ENCODE peak calls at places on chromosomes 6 and 20, in eight cellular contexts. S is omental fat pad, D is WTC11, B is neural progenitor cell, Q is WERI-Rb-1, Y is foreskin keratinocyte, G is GM12865, T is GM13977. R is an unnamed sample.

GRCh38 chr6:138182939-138183791 is 21.4 kb downstream of the ARFGEF3 start:
- DNase-seq in S (no peak), D (peak; percentile 44), B (peak; percentile 47), Q (no peak), Y (no peak), G (no peak), T (no peak), R (no peak)

GRCh38 chr20:57478176-57478575 is 46.8 kb downstream of the CTCFL start:
- DNase-seq in S (no peak), D (no peak), B (no peak), Q (no peak), Y (no peak), G (no peak), T (no peak), R (no peak)

GRCh38 chr20:39874049-39874893 is 814.8 kb downstream of the MAFB start:
- DNase-seq in S (peak; percentile 50), D (peak; percentile 87), B (peak; percentile 94), Q (peak; percentile 75), Y (peak; percentile 62), G (peak; percentile 87), T (peak; percentile 52), R (no peak)

GRCh38 chr6:78538002-78538401 is 329.3 kb upstream of the IRAK1BP1 start:
- DNase-seq in S (no peak), D (no peak), B (no peak), Q (no peak), Y (peak; percentile 72), G (no peak), T (no peak), R (no peak)

GRCh38 chr6:129140571-129140970 is 257.6 kb downstream of the LAMA2 start:
- DNase-seq in S (no peak), D (no peak), B (no peak), Q (no peak), Y (no peak), G (no peak), T (no peak), R (no peak)

GRCh38 chr6:100504786-100505737 is 40.3 kb upstream of the SIM1 start:
- DNase-seq in S (no peak), D (no peak), B (no peak), Q (no peak), Y (peak; percentile 45), G (peak; percentile 13), T (no peak), R (no peak)

GRCh38 chr20:38723069-38723981 is 961 bp upstream of the SLC32A1 start:
- DNase-seq in S (no peak), D (peak; percentile 39), B (peak; percentile 57), Q (no peak), Y (peak; percentile 35), G (no peak), T (peak; percentile 52), R (peak; percentile 36)

GRCh38 chr6:149306967-149307366 is 10.5 kb upstream of the TAB2 start:
- DNase-seq in S (no peak), D (no peak), B (no peak), Q (no peak), Y (no peak), G (no peak), T (no peak), R (no peak)

GRCh38 chr6:36132221-36132895 is 2.0 kb downstream of the MAPK13 start:
- DNase-seq in S (no peak), D (no peak), B (no peak), Q (peak; percentile 18), Y (no peak), G (no peak), T (no peak), R (no peak)

GRCh38 chr20:45781391-45781931 is 10.2 kb downstream of the WFDC3 start:
- DNase-seq in S (no peak), D (no peak), B (no peak), Q (no peak), Y (peak; percentile 95), G (no peak), T (no peak), R (no peak)

GRCh38 chr6:42378536-42378935 is 73.2 kb downstream of the TRERF1 start:
- DNase-seq in S (no peak), D (no peak), B (no peak), Q (no peak), Y (no peak), G (no peak), T (no peak), R (no peak)

GRCh38 chr6:40894962-40895799 is 143.8 kb downstream of the UNC5CL start:
- DNase-seq in S (no peak), D (peak; percentile 82), B (peak; percentile 79), Q (peak; percentile 81), Y (peak; percentile 45), G (no peak), T (no peak), R (no peak)

GRCh38 chr20:57469418-57470211 is 55.3 kb downstream of the CTCFL start:
- DNase-seq in S (no peak), D (no peak), B (peak; percentile 22), Q (no peak), Y (no peak), G (no peak), T (peak; percentile 36), R (no peak)

GRCh38 chr20:59007758-59008511 is 881 bp upstream of the CTSZ start:
- DNase-seq in S (no peak), D (no peak), B (no peak), Q (no peak), Y (no peak), G (peak; percentile 95), T (peak; percentile 92), R (no peak)

GRCh38 chr20:2006452-2007381 is 12.9 kb upstream of the PDYN start:
- DNase-seq in S (no peak), D (peak; percentile 61), B (peak; percentile 78), Q (peak; percentile 55), Y (peak; percentile 33), G (peak; percentile 50), T (peak; percentile 57), R (no peak)

GRCh38 chr20:35174458-35175216 is 2.8 kb downstream of the PROCR start:
- DNase-seq in S (no peak), D (peak; percentile 80), B (peak; percentile 35), Q (no peak), Y (no peak), G (no peak), T (no peak), R (no peak)

GRCh38 chr6:28543671-28544131 is 18.0 kb downstream of the GPX5 start:
- DNase-seq in S (no peak), D (peak; percentile 44), B (peak; percentile 64), Q (no peak), Y (no peak), G (peak; percentile 48), T (peak; percentile 48), R (peak; percentile 19)

DNA sequence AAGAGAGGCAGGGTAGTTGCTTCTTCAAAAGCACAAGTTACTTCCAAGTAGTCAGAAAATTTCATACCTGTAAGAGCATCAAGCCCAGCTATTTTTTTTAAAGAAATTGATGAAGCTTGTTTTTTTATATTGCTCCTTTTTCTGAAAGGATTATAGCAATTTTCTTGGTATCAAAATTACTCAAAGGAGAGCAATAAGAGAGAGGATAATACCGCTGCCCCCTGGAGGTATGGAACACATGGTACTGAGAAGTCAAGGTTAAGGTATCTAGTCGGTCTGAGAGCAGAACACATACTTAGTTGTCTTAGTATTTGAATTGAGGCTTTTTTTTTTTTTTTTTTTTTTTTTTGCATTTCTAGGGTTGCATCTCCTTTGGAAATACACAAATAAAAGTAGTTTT is 59.4 kb downstream of the ADGRF5 start:
- DNase-seq in S (no peak), D (no peak), B (no peak), Q (no peak), Y (no peak), G (no peak), T (no peak), R (no peak)
- TF ChIP-seq CTCF in S (no peak), D (no peak), B (no peak), Q (no peak), Y (peak; percentile 25), G (no peak), T (no peak), R (no peak)

GRCh38 chr20:235891-236290 is 8.8 kb downstream of the DEFB129 start:
- DNase-seq in S (no peak), D (no peak), B (peak; percentile 25), Q (no peak), Y (peak; percentile 63), G (no peak), T (no peak), R (no peak)
- TF ChIP-seq CTCF in S (no peak), D (no peak), B (peak; percentile 21), Q (peak; percentile 46), Y (peak; percentile 69), G (no peak), T (no peak), R (peak; percentile 28)

DNA sequence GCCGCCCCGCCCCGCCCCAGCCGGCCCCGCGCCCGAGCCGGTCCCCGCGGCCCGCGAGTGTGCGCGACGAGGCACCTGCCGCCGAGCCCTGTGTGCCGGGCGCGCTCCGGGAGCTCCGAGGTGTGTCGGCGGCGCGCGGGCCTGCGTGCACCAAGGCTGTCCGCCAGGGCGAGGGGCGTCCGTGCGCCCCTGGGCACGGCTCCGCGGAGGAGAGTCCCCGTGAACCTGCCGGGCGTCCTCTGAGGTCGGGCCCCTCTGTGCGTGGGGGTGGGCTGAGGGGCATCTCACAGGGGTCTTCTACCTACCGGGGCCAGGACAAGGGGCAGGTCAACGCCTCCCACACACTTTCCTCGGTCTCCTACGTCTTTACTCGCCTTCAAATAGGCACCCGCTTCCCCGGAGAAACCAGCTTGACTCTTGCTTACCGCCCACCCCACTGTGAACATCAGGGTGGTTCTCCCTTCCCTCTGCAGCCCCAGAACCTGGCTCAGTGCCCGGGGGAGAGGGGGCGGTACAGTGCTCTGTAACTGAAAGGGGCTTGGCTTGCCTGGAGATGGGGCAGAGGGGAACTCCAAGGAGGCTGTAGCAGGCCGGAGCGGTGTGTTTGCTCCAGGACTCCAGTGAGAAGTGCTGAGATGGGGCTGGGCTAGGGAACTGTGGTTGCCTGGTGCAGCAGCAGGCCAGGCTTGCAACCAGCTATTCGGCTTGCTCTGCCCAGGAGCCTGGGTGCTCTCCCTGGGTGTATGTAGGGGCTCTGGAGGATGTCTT is at the start of gene SAMD10:
- DNase-seq in S (no peak), D (peak; percentile 53), B (peak; percentile 84), Q (no peak), Y (no peak), G (peak; percentile 89), T (peak; percentile 89), R (no peak)
- TF ChIP-seq CTCF in S (no peak), D (no peak), B (peak; percentile 20), Q (no peak), Y (peak; percentile 2), G (peak; percentile 22), T (no peak), R (no peak)

DNA sequence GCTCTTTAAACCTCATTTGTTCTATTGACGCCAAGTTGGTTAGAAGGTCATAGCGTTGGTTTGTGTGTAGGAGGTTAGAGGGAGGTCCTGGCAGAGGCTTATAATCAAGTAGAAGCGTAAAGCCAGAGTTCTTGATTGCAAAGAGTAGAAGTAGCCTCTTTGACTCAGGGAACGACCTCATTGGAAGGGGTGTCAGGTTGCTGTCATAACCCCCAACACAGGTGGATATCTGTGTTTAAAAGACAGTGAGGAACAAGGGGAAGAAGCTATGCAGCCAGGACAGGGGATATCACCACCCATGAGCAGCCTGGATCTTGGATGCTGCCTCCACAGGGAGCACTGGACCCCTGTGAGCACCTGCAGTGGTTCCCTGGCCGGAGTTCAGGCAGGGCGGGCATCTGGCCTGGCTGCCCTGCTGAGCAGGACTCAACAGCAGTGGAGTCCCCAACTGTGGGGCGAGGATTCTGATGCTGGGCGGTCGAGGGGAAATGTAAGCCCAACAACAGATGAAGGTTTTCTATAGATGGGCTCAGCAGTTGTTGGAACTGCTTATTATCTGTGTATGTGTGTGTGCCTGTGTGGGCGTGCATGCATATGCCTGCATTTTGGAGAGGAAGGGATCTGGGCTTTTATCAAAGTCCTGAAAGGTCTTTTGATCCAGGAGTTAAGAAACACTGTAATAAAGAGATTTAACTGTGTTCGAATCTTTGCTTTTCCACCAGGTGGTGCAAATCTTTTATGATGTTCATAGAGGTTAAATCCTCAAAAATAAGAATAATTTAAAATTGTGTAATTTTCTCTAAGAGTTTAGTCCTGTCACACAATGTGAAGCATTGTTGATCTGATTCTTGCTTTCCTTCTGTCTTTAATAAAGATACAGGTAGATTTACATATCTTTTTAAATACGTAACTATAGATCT is 27.7 kb downstream of the HIVEP1 start:
- DNase-seq in S (no peak), D (no peak), B (no peak), Q (no peak), Y (no peak), G (no peak), T (no peak), R (no peak)
- TF ChIP-seq CTCF in S (no peak), D (no peak), B (no peak), Q (no peak), Y (peak; percentile 32), G (no peak), T (no peak), R (no peak)

R was measured in D721Med.